ENCODE peak calls at places on chromosomes 16 and 17, in four cellular contexts. P is astrocyte, D is progenitor cell of endocrine pancreas, T is Peyer's patch. L is an unnamed sample.
A peak's percentile ranks its signal among the peaks of the same experiment; 100 is the strongest.

GRCh38 chr17:50219939-50220465 is 18.6 kb upstream of the COL1A1 start:
- DNase-seq in P (peak; percentile 77), D (no peak), T (no peak), L (no peak)

GRCh38 chr17:53707546-53707945 is 115.2 kb upstream of the KIF2B start:
- DNase-seq in P (no peak), D (no peak), T (no peak), L (no peak)

GRCh38 chr17:46832306-46832895 is 13.9 kb upstream of the WNT3 start:
- DNase-seq in P (no peak), D (no peak), T (no peak), L (peak; percentile 69)

GRCh38 chr16:2846511-2847310 is 11.3 kb downstream of the PRSS22 start:
- DNase-seq in P (peak; percentile 82), D (no peak), T (no peak), L (no peak)

GRCh38 chr16:23863511-23864422 is 28.0 kb downstream of the PRKCB start:
- DNase-seq in P (no peak), D (no peak), T (no peak), L (no peak)

GRCh38 chr17:45722161-45722560 is 62.0 kb upstream of the CRHR1 start:
- DNase-seq in P (no peak), D (no peak), T (no peak), L (no peak)

GRCh38 chr17:41168121-41168520 is at the start of gene KRTAP4-3:
- DNase-seq in P (no peak), D (no peak), T (no peak), L (no peak)

GRCh38 chr17:55420776-55421178 is 858 bp downstream of the MMD start:
- DNase-seq in P (no peak), D (peak; percentile 10), T (peak; percentile 67), L (peak; percentile 84)

GRCh38 chr16:1459967-1460366 is 14.9 kb downstream of the CLCN7 start:
- DNase-seq in P (no peak), D (no peak), T (no peak), L (peak; percentile 74)

GRCh38 chr17:13346996-13347762 is 254.6 kb downstream of the HS3ST3A1 start:
- DNase-seq in P (peak; percentile 99), D (no peak), T (no peak), L (no peak)

GRCh38 chr16:48487287-48487686 is 102.1 kb upstream of the SIAH1 start:
- DNase-seq in P (no peak), D (no peak), T (no peak), L (no peak)

GRCh38 chr17:20920813-20921199 is 122.0 kb downstream of the USP22 start:
- DNase-seq in P (peak; percentile 69), D (no peak), T (no peak), L (no peak)

GRCh38 chr17:58253082-58253481 is 14.7 kb downstream of the LPO start:
- DNase-seq in P (no peak), D (no peak), T (no peak), L (no peak)

GRCh38 chr17:13346081-13346533 is 255.6 kb downstream of the HS3ST3A1 start:
- DNase-seq in P (peak; percentile 97), D (no peak), T (no peak), L (no peak)

GRCh38 chr16:65394306-65394705 is 272.4 kb upstream of the CDH11 start:
- DNase-seq in P (no peak), D (no peak), T (no peak), L (no peak)

GRCh38 chr17:4998666-4999428 is 1.1 kb downstream of the KIF1C start:
- DNase-seq in P (no peak), D (no peak), T (peak; percentile 75), L (no peak)

GRCh38 chr17:72715906-72716572 is 376.4 kb downstream of the SLC39A11 start:
- DNase-seq in P (peak; percentile 97), D (no peak), T (no peak), L (no peak)

GRCh38 chr16:24125199-24125598 is 130.9 kb upstream of the CACNG3 start:
- DNase-seq in P (no peak), D (no peak), T (no peak), L (no peak)

GRCh38 chr17:73723317-73723716 is 79.1 kb upstream of the SDK2 start:
- DNase-seq in P (no peak), D (no peak), T (no peak), L (no peak)

GRCh38 chr16:54231336-54231735 is 55.3 kb downstream of the IRX3 start:
- DNase-seq in P (no peak), D (no peak), T (no peak), L (no peak)

GRCh38 chr17:78925662-78926555 is 722 bp upstream of the TIMP2 start:
- DNase-seq in P (peak; percentile 76), D (no peak), T (peak; percentile 60), L (no peak)

GRCh38 chr17:17297217-17297616 is 6.0 kb upstream of the NT5M start:
- DNase-seq in P (no peak), D (no peak), T (no peak), L (no peak)

GRCh38 chr16:84585886-84586285 is 32.0 kb downstream of the COTL1 start:
- DNase-seq in P (no peak), D (no peak), T (no peak), L (no peak)

DNA sequence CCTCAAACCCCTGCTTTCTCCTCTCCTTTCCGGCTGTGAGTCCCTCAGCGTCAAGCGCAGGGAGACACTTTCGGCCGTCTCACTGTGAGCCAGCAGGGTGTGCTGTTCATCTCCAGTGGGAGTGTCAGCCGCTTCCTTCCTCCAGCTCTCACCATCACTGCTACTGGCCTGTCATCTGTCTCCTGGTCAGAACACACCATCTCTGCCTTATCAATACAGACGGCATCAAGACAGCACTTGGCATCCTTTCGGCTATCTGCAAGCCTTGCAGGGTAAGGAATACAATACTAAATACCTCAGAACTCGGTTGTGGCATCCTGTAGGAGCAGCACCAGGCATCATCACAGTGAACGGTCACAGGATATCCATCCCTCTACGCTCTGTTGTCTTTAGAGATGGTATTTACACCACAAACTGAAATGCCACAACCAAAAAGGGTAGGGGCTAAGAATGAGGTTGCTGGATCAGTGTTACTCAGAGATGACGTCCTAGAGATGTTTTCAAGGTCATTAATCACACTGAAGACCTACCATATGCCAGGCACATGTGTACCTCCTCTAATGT is 20.7 kb upstream of the CMTM4 start:
- DNase-seq in P (peak; percentile 86), D (no peak), T (peak; percentile 74), L (no peak)
- TF ChIP-seq CTCF in P (peak; percentile 62), D (peak; percentile 54), T (peak; percentile 68), L (peak; percentile 73)

GRCh38 chr17:67801626-67802175 is 23.6 kb upstream of the BPTF start:
- DNase-seq in P (no peak), D (no peak), T (no peak), L (no peak)
- TF ChIP-seq CTCF in P (no peak), D (no peak), T (no peak), L (no peak)

DNA sequence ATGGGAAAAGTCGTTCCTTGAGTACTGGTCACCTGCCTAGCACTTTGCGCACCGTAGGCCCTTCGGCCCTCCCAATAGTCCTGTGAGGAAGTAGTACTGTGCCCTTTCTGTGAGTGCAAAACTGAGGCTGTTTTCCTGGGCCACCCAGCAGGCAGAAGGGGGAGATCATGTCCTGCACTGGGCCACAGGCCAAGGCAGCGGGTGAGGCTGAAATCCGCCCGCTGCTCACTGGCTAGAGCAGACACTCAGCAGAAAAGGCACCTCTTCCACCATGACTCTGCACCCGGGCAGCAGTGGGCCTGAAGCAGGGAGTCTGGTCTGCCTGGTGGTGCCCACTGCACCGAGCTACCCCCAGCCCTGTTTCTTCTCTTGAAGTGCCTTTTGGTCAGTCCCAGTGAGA is 20.2 kb downstream of the METTL22 start:
- DNase-seq in P (no peak), D (no peak), T (no peak), L (peak; percentile 38)
- TF ChIP-seq CTCF in P (no peak), D (no peak), T (no peak), L (no peak)

GRCh38 chr16:80803341-80804060 is 897 bp downstream of the CDYL2 start:
- DNase-seq in P (no peak), D (peak; percentile 33), T (peak; percentile 60), L (no peak)
- TF ChIP-seq CTCF in P (peak; percentile 26), D (peak; percentile 75), T (peak; percentile 42), L (peak; percentile 63)

DNA sequence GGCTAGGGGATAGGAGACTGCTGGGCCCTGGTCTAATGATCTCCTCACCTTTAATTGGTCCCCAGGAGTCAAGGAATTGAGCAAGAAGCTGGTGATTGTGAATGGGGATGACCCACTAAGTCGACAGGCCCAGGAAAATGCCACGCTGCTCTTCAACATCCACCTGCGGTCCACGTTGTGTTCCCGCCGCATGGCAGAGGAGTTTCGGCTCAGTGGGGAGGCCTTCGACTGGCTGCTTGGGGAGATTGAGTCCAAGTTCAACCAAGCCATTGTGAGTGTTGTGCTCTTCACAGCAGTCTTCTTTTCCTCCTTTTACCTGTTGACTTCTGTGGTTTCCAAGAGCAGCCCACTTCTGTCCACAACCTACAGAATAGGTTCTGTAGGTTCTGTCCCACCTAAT is 19.4 kb downstream of the POLR2A start:
- DNase-seq in P (no peak), D (no peak), T (no peak), L (no peak)
- TF ChIP-seq CTCF in P (no peak), D (no peak), T (no peak), L (no peak)

GRCh38 chr16:85857406-85857805 is 41.6 kb upstream of the IRF8 start:
- DNase-seq in P (no peak), D (no peak), T (no peak), L (no peak)

GRCh38 chr16:85860413-85861094 is 38.4 kb upstream of the IRF8 start:
- DNase-seq in P (no peak), D (no peak), T (no peak), L (no peak)

GRCh38 chr16:85858984-85859817 is 39.8 kb upstream of the IRF8 start:
- DNase-seq in P (no peak), D (no peak), T (no peak), L (no peak)

GRCh38 chr16:85861095-85861825 is 37.7 kb upstream of the IRF8 start:
- DNase-seq in P (no peak), D (no peak), T (no peak), L (peak; percentile 18)

DNA sequence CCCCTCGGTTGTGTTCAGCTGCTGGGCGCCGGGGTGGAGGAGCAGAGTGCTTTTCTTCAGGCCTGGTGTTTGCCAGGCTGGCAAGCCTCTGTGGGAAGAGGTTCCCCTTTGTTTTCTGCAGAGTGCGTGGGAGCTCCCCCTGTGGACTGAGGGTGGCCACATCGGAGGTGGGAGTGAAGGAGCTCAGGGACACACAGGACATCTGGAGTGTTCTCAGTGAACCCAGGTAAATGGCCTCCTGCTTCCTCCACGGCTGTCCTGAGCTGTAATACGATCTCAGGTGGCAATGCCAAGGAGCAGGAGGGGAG is 39.2 kb upstream of the IRF8 start:
- DNase-seq in P (no peak), D (no peak), T (no peak), L (no peak)
- TF ChIP-seq CTCF in P (no peak), D (no peak), T (no peak), L (no peak)

GRCh38 chr17:63096426-63096825 is 130.4 kb downstream of the TANC2 start:
- DNase-seq in P (peak; percentile 85), D (no peak), T (no peak), L (no peak)
- TF ChIP-seq CTCF in P (no peak), D (no peak), T (no peak), L (no peak)